ENCODE peak calls at places on chromosome 1, in four cellular contexts. I, N, K and T are unnamed samples.

GRCh38 chr1:180185971-180186645 is 31.4 kb downstream of the QSOX1 start:
- DNase-seq in I (no peak), N (no peak), K (no peak), T (no peak)

GRCh38 chr1:167935252-167936067 is 1.0 kb upstream of the DCAF6 start:
- DNase-seq in I (no peak), N (peak; percentile 57), K (peak; percentile 55), T (peak; percentile 18)

GRCh38 chr1:172487550-172487949 is 43.7 kb upstream of the PIGC start:
- DNase-seq in I (no peak), N (no peak), K (no peak), T (no peak)

GRCh38 chr1:115107501-115108260 is 18.4 kb upstream of the TSPAN2 start:
- DNase-seq in I (no peak), N (no peak), K (no peak), T (no peak)

GRCh38 chr1:238088891-238089290 is 198.2 kb upstream of the ZP4 start:
- DNase-seq in I (no peak), N (no peak), K (no peak), T (no peak)

GRCh38 chr1:32215629-32216505 is 6.3 kb downstream of the TMEM234 start:
- DNase-seq in I (no peak), N (peak; percentile 60), K (peak; percentile 76), T (peak; percentile 58)

GRCh38 chr1:113976609-113977278 is 2.5 kb upstream of the OLFML3 start:
- DNase-seq in I (no peak), N (peak; percentile 68), K (no peak), T (no peak)

GRCh38 chr1:5644281-5645134 is 347.7 kb downstream of the NPHP4 start:
- DNase-seq in I (no peak), N (no peak), K (no peak), T (no peak)

GRCh38 chr1:1039145-1039910 is 19.4 kb downstream of the AGRN start:
- DNase-seq in I (no peak), N (no peak), K (no peak), T (no peak)

GRCh38 chr1:8392522-8392921 is 74.6 kb downstream of the SLC45A1 start:
- DNase-seq in I (no peak), N (no peak), K (no peak), T (no peak)

GRCh38 chr1:195908121-195908520 is 700.1 kb downstream of the KCNT2 start:
- DNase-seq in I (no peak), N (peak; percentile 22), K (no peak), T (no peak)

GRCh38 chr1:40784141-40784770 is 669 bp downstream of the KCNQ4 start:
- DNase-seq in I (no peak), N (no peak), K (no peak), T (no peak)

GRCh38 chr1:24562625-24563024 is 6.7 kb downstream of the NCMAP start:
- DNase-seq in I (no peak), N (no peak), K (peak; percentile 34), T (no peak)

GRCh38 chr1:227942021-227942715 is 5.6 kb downstream of the WNT9A start:
- DNase-seq in I (no peak), N (no peak), K (no peak), T (no peak)

GRCh38 chr1:56516539-56517252 is 62.7 kb downstream of the PLPP3 start:
- DNase-seq in I (peak; percentile 37), N (peak; percentile 50), K (peak; percentile 17), T (no peak)

GRCh38 chr1:159936284-159936904 is 9.0 kb downstream of the IGSF9 start:
- DNase-seq in I (peak; percentile 58), N (peak; percentile 47), K (peak; percentile 91), T (peak; percentile 91)

GRCh38 chr1:115545791-115546733 is 95.7 kb upstream of the VANGL1 start:
- DNase-seq in I (peak; percentile 72), N (peak; percentile 56), K (peak; percentile 34), T (peak; percentile 70)

GRCh38 chr1:167227934-167228378 is 7.3 kb downstream of the POU2F1 start:
- DNase-seq in I (no peak), N (no peak), K (no peak), T (no peak)

GRCh38 chr1:97832490-97832889 is 88.3 kb downstream of the DPYD start:
- DNase-seq in I (no peak), N (no peak), K (no peak), T (no peak)

GRCh38 chr1:63843010-63843409 is 69.2 kb downstream of the ROR1 start:
- DNase-seq in I (no peak), N (no peak), K (no peak), T (no peak)

GRCh38 chr1:232380556-232380955 is 249.4 kb downstream of the SIPA1L2 start:
- DNase-seq in I (no peak), N (no peak), K (no peak), T (no peak)

GRCh38 chr1:151893176-151893924 is 16.0 kb downstream of the THEM4 start:
- DNase-seq in I (no peak), N (no peak), K (no peak), T (no peak)

GRCh38 chr1:35845766-35846165 is 37.2 kb upstream of the AGO1 start:
- DNase-seq in I (peak; percentile 30), N (no peak), K (no peak), T (no peak)

GRCh38 chr1:182197555-182197954 is 136.0 kb upstream of the ZNF648 start:
- DNase-seq in I (no peak), N (no peak), K (peak; percentile 19), T (no peak)

GRCh38 chr1:182193908-182194550 is 132.5 kb upstream of the ZNF648 start:
- DNase-seq in I (no peak), N (no peak), K (no peak), T (no peak)

GRCh38 chr1:182198006-182198605 is 136.6 kb upstream of the ZNF648 start:
- DNase-seq in I (no peak), N (no peak), K (no peak), T (no peak)

GRCh38 chr1:182195733-182196132 is 134.2 kb upstream of the ZNF648 start:
- DNase-seq in I (no peak), N (no peak), K (no peak), T (no peak)

DNA sequence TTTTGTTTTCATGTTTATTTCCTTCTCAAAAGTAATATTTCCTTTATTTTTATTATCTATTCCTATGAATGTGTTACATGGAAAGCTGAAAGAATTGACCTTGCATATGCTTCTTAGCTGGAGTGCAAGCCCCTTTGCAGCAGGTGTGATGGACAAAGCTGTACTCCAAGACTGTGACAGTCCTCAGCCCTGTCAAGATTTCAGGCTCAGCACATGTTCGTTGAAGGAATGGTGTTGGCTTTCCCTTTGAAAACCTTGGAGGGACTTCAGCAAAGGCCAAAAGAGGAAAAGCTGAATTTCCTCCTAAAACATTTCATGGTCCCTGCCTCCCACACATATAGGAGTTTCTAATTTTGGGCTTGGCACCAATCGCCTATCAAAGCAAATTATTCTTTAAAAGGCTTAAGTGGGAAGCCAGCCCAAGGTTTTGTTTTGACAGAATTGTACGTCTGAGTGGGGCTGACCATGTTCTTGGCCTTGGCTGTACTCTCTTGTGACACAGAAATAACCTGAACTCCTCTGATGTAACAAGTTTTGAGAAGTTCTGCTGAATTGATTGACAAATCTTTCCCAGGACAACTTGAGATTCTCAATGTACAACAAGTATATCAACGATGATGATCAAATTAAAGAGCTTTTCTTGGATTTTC is 135.5 kb upstream of the ZNF648 start:
- DNase-seq in I (no peak), N (no peak), K (no peak), T (no peak)
- TF ChIP-seq POLR2A in I (no peak), N (no peak), K (no peak), T (no peak)

GRCh38 chr1:92965003-92965402 is 3.7 kb upstream of the DIPK1A start:
- DNase-seq in I (no peak), N (no peak), K (no peak), T (no peak)

GRCh38 chr1:92960395-92961130 is 699 bp downstream of the DIPK1A start:
- DNase-seq in I (peak; percentile 66), N (peak; percentile 75), K (peak; percentile 74), T (peak; percentile 31)

GRCh38 chr1:92961131-92961895 is at the start of gene DIPK1A:
- DNase-seq in I (peak; percentile 68), N (peak; percentile 60), K (peak; percentile 82), T (peak; percentile 56)

GRCh38 chr1:92958203-92958970 is 2.9 kb downstream of the DIPK1A start:
- DNase-seq in I (no peak), N (no peak), K (no peak), T (no peak)

DNA sequence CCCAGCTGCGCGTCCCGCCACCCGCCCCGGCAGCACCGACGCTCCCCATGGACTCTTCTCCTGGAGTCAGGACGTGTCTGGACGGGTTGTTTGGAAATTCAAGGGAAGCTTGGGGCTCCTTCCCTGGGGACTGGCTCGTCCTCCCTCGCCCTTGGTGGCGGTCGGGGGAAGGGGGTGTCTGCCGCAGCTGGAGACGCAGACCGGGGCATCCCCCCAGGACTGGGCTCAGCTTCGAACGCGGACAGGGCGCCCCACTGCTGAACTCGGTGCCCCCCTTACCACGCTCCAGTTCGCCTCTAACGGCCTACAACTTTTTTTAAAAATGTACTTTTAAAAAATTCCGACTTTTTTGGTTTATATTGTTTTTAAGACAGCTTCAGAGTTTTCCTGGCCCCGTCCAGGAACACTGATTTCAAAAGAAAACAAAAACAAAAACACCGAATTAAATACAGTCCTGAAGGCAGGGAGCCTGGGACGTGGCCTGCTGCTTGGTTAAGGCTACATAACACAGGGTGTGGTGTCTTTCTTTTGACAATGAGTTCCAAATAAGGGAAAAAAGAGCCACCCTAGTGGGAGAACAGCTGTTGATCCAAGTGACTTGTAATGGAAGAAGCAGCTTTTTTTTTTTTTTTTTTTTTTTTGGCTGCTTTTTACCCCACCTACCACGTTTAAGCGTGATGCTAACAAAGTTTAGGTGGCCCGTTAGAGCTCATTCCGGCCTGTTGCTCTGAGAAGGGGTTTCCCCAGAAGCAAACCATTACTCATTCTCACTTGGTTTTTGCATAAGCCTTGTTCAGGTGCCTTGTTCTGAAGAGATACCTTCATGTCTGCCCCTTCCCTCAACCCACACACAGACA is 862 bp upstream of the DIPK1A start:
- DNase-seq in I (no peak), N (peak; percentile 9), K (peak; percentile 49), T (peak; percentile 32)
- TF ChIP-seq POLR2A in I (no peak), N (no peak), K (no peak), T (no peak)

DNA sequence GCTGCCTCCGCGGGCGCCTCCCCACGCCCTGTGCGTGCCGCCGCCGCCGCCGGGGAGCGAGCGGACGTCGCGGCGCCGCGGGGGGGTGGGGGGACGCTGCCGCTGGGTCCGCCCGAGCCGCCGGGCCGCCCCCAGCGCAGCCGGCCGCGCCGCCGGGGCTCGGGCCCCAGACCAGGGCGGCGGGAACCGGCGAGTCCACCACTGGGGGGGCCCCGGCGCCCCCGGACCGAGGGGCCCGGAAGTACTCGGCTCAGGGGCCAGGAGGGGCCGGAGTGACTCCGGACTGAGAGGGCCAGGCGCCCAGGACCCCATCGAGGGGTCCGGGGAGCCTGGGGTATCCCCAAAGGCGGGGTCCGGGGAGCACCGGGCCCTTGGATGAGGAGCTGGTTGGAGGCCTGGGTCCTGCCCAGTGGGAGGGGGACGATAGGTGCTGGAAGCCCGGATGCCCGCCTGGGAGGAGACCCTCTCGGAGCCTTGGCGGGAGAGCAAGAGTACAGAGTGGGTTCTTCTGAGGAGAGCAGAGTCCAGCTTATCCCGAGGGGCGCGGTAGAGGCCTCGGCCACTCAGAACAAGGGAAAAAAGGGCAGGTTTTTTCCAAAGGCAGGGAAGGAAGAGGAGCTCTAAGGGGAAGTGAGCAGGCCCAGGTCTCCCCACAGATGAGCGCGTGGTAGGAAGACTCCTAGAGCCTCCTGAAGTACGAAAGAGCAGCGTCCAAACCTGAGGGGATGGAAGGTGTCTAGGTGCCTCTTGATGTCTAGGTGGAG is 554 bp downstream of the GMEB1 start:
- DNase-seq in I (no peak), N (peak; percentile 56), K (peak; percentile 38), T (peak; percentile 63)
- TF ChIP-seq POLR2A in I (no peak), N (no peak), K (peak; percentile 16), T (peak; percentile 48)

GRCh38 chr1:28508435-28508754 is 2.6 kb downstream of the RCC1 start:
- DNase-seq in I (no peak), N (no peak), K (no peak), T (no peak)
- TF ChIP-seq POLR2A in I (no peak), N (no peak), K (no peak), T (no peak)